ENCODE peak calls at places on chromosomes 4 and X, in ten cellular contexts. Q is endothelial cell, C is NT2/D1, G is mammary epithelial cell, P is OCI-M1, D is astrocyte of the spinal cord, A is GM12865, N is mesothelial cell of epicardium, U is EL, M is AG08396. F is an unnamed sample.

GRCh38 chrX:36431819-36432218 is 512.3 kb downstream of the CFAP47 start:
- DNase-seq in U (peak; percentile 80), D (peak; percentile 72), N (no peak), A (no peak), Q (no peak), C (no peak), G (peak; percentile 14), P (peak; percentile 89), M (no peak), F (no peak)

GRCh38 chr4:681736-682451 is 7.1 kb downstream of the SLC49A3 start:
- DNase-seq in M (peak; percentile 57), Q (no peak), N (no peak), P (peak; percentile 15), G (no peak), A (peak; percentile 58), C (no peak), U (no peak), D (no peak), F (no peak)

GRCh38 chrX:38859602-38860001 is 58.3 kb downstream of the MID1IP1 start:
- DNase-seq in Q (no peak), N (no peak), A (no peak), M (peak; percentile 11), U (no peak), P (no peak), C (no peak), G (peak; percentile 8), D (peak; percentile 48), F (peak; percentile 14)

GRCh38 chr4:83629945-83630684 is 94.2 kb downstream of the GPAT3 start:
- DNase-seq in Q (no peak), C (no peak), U (peak; percentile 50), N (no peak), P (peak; percentile 98), D (peak; percentile 30), A (no peak), M (peak; percentile 40), G (peak; percentile 57), F (peak; percentile 99)

GRCh38 chrX:39766882-39767281 is 330.9 kb downstream of the BCOR start:
- DNase-seq in U (no peak), D (peak; percentile 39), Q (no peak), C (no peak), M (no peak), P (no peak), N (no peak), A (no peak), G (no peak), F (no peak)

GRCh38 chrX:42708222-42708621 is 69.7 kb downstream of the PPP1R2C start:
- DNase-seq in U (no peak), Q (no peak), C (no peak), G (no peak), D (peak; percentile 44), N (no peak), A (no peak), M (no peak), P (no peak), F (no peak)

GRCh38 chr4:38665846-38666490 is 2.0 kb downstream of the KLF3 start:
- DNase-seq in G (no peak), N (no peak), A (no peak), M (no peak), C (no peak), P (peak; percentile 67), U (no peak), D (no peak), Q (no peak), F (no peak)

GRCh38 chr4:1312821-1313640 is 23.3 kb downstream of the MAEA start:
- DNase-seq in M (no peak), N (no peak), U (no peak), C (no peak), A (no peak), G (no peak), Q (no peak), P (no peak), D (no peak), F (no peak)

GRCh38 chrX:28920554-28920953 is 333.3 kb downstream of the IL1RAPL1 start:
- DNase-seq in D (peak; percentile 5), M (no peak), U (no peak), G (no peak), A (no peak), N (no peak), C (peak; percentile 5), Q (no peak), P (no peak), F (no peak)

GRCh38 chr4:10066704-10067651 is 45.7 kb upstream of the SLC2A9 start:
- DNase-seq in A (no peak), Q (no peak), D (no peak), U (no peak), G (no peak), M (no peak), C (no peak), P (no peak), N (no peak), F (no peak)

GRCh38 chrX:70089575-70090297 is 27.5 kb downstream of the OTUD6A start:
- DNase-seq in C (no peak), Q (no peak), A (no peak), P (no peak), U (peak; percentile 69), N (no peak), M (peak; percentile 23), G (peak; percentile 12), D (no peak), F (no peak)

GRCh38 chr4:183541081-183542045 is 36.5 kb downstream of the ING2 start:
- DNase-seq in P (no peak), G (no peak), Q (no peak), U (no peak), M (peak; percentile 24), C (peak; percentile 51), D (peak; percentile 6), A (no peak), N (no peak), F (no peak)

GRCh38 chr4:95181446-95182306 is 367.1 kb downstream of the UNC5C start:
- DNase-seq in D (peak; percentile 80), P (peak; percentile 30), A (peak; percentile 18), U (no peak), G (no peak), M (no peak), C (peak; percentile 38), N (no peak), Q (no peak), F (peak; percentile 43)

GRCh38 chrX:118872102-118872566 is 48.5 kb downstream of the ZCCHC12 start:
- DNase-seq in D (no peak), C (no peak), G (peak; percentile 31), N (no peak), A (peak; percentile 3), U (no peak), P (no peak), M (no peak), Q (no peak), F (no peak)

GRCh38 chr4:74262522-74262921 is 45.7 kb upstream of the EPGN start:
- DNase-seq in C (no peak), U (peak; percentile 4), P (peak; percentile 39), M (no peak), Q (no peak), A (no peak), G (no peak), D (no peak), N (no peak), F (no peak)

GRCh38 chr4:23614284-23614892 is 275.5 kb downstream of the PPARGC1A start:
- DNase-seq in A (peak; percentile 32), M (no peak), P (peak; percentile 66), U (peak; percentile 18), Q (no peak), D (peak; percentile 35), C (peak; percentile 30), N (no peak), G (peak; percentile 0), F (peak; percentile 39)

GRCh38 chr4:183424109-183424751 is 20.2 kb upstream of the CDKN2AIP start:
- DNase-seq in G (no peak), P (no peak), C (no peak), N (no peak), D (no peak), M (no peak), U (no peak), A (no peak), Q (no peak), F (no peak)

GRCh38 chrX:97743014-97743413 is 859.3 kb downstream of the RPA4 start:
- DNase-seq in Q (no peak), U (no peak), C (no peak), M (no peak), G (no peak), D (no peak), N (no peak), P (no peak), A (peak; percentile 1), F (no peak)

GRCh38 chrX:100994352-100995281 is 25.1 kb downstream of the ARL13A start:
- DNase-seq in A (peak; percentile 54), U (peak; percentile 65), G (peak; percentile 79), N (no peak), D (peak; percentile 9), Q (no peak), P (peak; percentile 41), M (peak; percentile 8), C (no peak), F (peak; percentile 3)

GRCh38 chr4:8400641-8401325 is 39.7 kb downstream of the ACOX3 start:
- DNase-seq in D (no peak), P (no peak), M (no peak), U (no peak), A (no peak), G (no peak), C (no peak), Q (no peak), N (no peak), F (no peak)

GRCh38 chrX:103864886-103865534 is 33.0 kb upstream of the RAB9B start:
- DNase-seq in Q (no peak), G (no peak), M (no peak), C (no peak), N (no peak), D (peak; percentile 8), P (no peak), A (no peak), U (no peak), F (no peak)

GRCh38 chr4:1362521-1362920 is 15.5 kb downstream of the UVSSA start:
- DNase-seq in N (no peak), P (no peak), Q (no peak), C (no peak), D (no peak), U (no peak), G (no peak), A (no peak), M (no peak), F (no peak)

GRCh38 chr4:146647615-146648383 is 9.1 kb downstream of the POU4F2 start:
- DNase-seq in C (no peak), G (no peak), M (no peak), P (no peak), U (peak; percentile 9), A (no peak), N (no peak), Q (peak; percentile 38), D (no peak), F (no peak)

GRCh38 chr4:97987019-97987648 is 156.1 kb downstream of the STPG2 start:
- DNase-seq in C (peak; percentile 15), A (peak; percentile 19), N (no peak), P (peak; percentile 66), Q (no peak), U (no peak), G (peak; percentile 26), D (peak; percentile 56), M (no peak), F (no peak)

GRCh38 chr4:97627785-97628184 is 515.5 kb downstream of the STPG2 start:
- DNase-seq in G (no peak), U (no peak), N (no peak), M (no peak), C (no peak), Q (no peak), A (no peak), P (no peak), D (no peak), F (no peak)

GRCh38 chr4:85149656-85150055 is 183.2 kb upstream of the WDFY3 start:
- DNase-seq in C (no peak), P (no peak), U (peak; percentile 20), M (peak; percentile 8), N (no peak), A (no peak), Q (no peak), D (peak; percentile 64), G (peak; percentile 19), F (no peak)

GRCh38 chr4:138938371-138938699 is 77.2 kb upstream of the NOCT start:
- DNase-seq in D (peak; percentile 55), G (peak; percentile 48), N (no peak), P (peak; percentile 84), A (peak; percentile 40), M (peak; percentile 20), U (peak; percentile 55), Q (no peak), C (peak; percentile 32), F (peak; percentile 36)

GRCh38 chr4:48484494-48485168 is 1.5 kb downstream of the SLC10A4 start:
- DNase-seq in G (no peak), U (no peak), N (no peak), P (no peak), D (no peak), C (no peak), A (no peak), M (no peak), Q (no peak), F (no peak)